ENCODE peak calls at places on chromosomes 7 and 10, in five cellular contexts. One of them, this sample, is unnamed. For H3K9me3, the result is how much of the 10 kb centered on the place peaks cover.

GRCh38 chr10:497898-498451 is 191.5 kb downstream of the DIP2C start:
- DNase-seq in CD8-positive, alpha-beta T cell: no peak
- DNase-seq in tibial nerve: no peak
- DNase-seq in cardiac muscle cell: no peak
- DNase-seq in gastrocnemius medialis: peak
- DNase-seq in this sample: no peak

GRCh38 chr10:120229641-120230040 is 227.4 kb upstream of the PLPP4 start:
- DNase-seq in CD8-positive, alpha-beta T cell: no peak
- DNase-seq in tibial nerve: no peak
- DNase-seq in cardiac muscle cell: no peak
- DNase-seq in gastrocnemius medialis: no peak
- DNase-seq in this sample: no peak

GRCh38 chr7:1961776-1962276 is 270.9 kb downstream of the MAD1L1 start:
- DNase-seq in CD8-positive, alpha-beta T cell: peak
- DNase-seq in tibial nerve: no peak
- DNase-seq in cardiac muscle cell: no peak
- DNase-seq in gastrocnemius medialis: no peak
- DNase-seq in this sample: no peak

GRCh38 chr10:59580257-59580863 is 129.3 kb downstream of the SLC16A9 start:
- DNase-seq in CD8-positive, alpha-beta T cell: no peak
- DNase-seq in tibial nerve: no peak
- DNase-seq in cardiac muscle cell: peak
- DNase-seq in gastrocnemius medialis: no peak
- DNase-seq in this sample: no peak

GRCh38 chr7:31122649-31123058 is 70.5 kb downstream of the ADCYAP1R1 start:
- DNase-seq in CD8-positive, alpha-beta T cell: no peak
- DNase-seq in tibial nerve: peak
- DNase-seq in cardiac muscle cell: peak
- DNase-seq in gastrocnemius medialis: peak
- DNase-seq in this sample: peak

GRCh38 chr7:22730921-22731654 is 4.1 kb downstream of the IL6 start:
- DNase-seq in CD8-positive, alpha-beta T cell: no peak
- DNase-seq in tibial nerve: no peak
- DNase-seq in cardiac muscle cell: no peak
- DNase-seq in gastrocnemius medialis: no peak
- DNase-seq in this sample: no peak

GRCh38 chr7:129169705-129170319 is 18.6 kb upstream of the SMO start:
- DNase-seq in CD8-positive, alpha-beta T cell: no peak
- DNase-seq in tibial nerve: no peak
- DNase-seq in cardiac muscle cell: no peak
- DNase-seq in gastrocnemius medialis: no peak
- DNase-seq in this sample: no peak

GRCh38 chr10:86373828-86374227 is 7.2 kb upstream of the GRID1 start:
- DNase-seq in CD8-positive, alpha-beta T cell: no peak
- DNase-seq in tibial nerve: no peak
- DNase-seq in cardiac muscle cell: no peak
- DNase-seq in gastrocnemius medialis: no peak
- DNase-seq in this sample: peak

GRCh38 chr10:82874671-82875070 is 999.7 kb downstream of the NRG3 start:
- DNase-seq in CD8-positive, alpha-beta T cell: no peak
- DNase-seq in tibial nerve: no peak
- DNase-seq in cardiac muscle cell: peak
- DNase-seq in gastrocnemius medialis: no peak
- DNase-seq in this sample: no peak

GRCh38 chr7:471191-471865 is 48.3 kb downstream of the PDGFA start:
- DNase-seq in CD8-positive, alpha-beta T cell: no peak
- DNase-seq in tibial nerve: no peak
- DNase-seq in cardiac muscle cell: no peak
- DNase-seq in gastrocnemius medialis: peak
- DNase-seq in this sample: no peak

GRCh38 chr7:31882187-31882586 is 188.0 kb downstream of the PDE1C start:
- DNase-seq in CD8-positive, alpha-beta T cell: no peak
- DNase-seq in tibial nerve: no peak
- DNase-seq in cardiac muscle cell: peak
- DNase-seq in gastrocnemius medialis: peak
- DNase-seq in this sample: no peak

GRCh38 chr7:95404316-95404715 is 8.1 kb upstream of the PON3 start:
- DNase-seq in CD8-positive, alpha-beta T cell: no peak
- DNase-seq in tibial nerve: no peak
- DNase-seq in cardiac muscle cell: no peak
- DNase-seq in gastrocnemius medialis: no peak
- DNase-seq in this sample: no peak

GRCh38 chr10:83983578-83984255 is 155.6 kb upstream of the GHITM start:
- DNase-seq in CD8-positive, alpha-beta T cell: no peak
- DNase-seq in tibial nerve: no peak
- DNase-seq in cardiac muscle cell: no peak
- DNase-seq in gastrocnemius medialis: no peak
- DNase-seq in this sample: no peak

GRCh38 chr7:84302949-84303348 is 108.4 kb upstream of the SEMA3A start:
- DNase-seq in CD8-positive, alpha-beta T cell: no peak
- DNase-seq in tibial nerve: no peak
- DNase-seq in cardiac muscle cell: no peak
- DNase-seq in gastrocnemius medialis: no peak
- DNase-seq in this sample: no peak

GRCh38 chr10:28248092-28248491 is 54.8 kb downstream of the MPP7 start:
- DNase-seq in CD8-positive, alpha-beta T cell: no peak
- DNase-seq in tibial nerve: no peak
- DNase-seq in cardiac muscle cell: no peak
- DNase-seq in gastrocnemius medialis: no peak
- DNase-seq in this sample: no peak

GRCh38 chr7:12746211-12746610 is 58.8 kb downstream of the ARL4A start:
- DNase-seq in CD8-positive, alpha-beta T cell: no peak
- DNase-seq in tibial nerve: no peak
- DNase-seq in cardiac muscle cell: no peak
- DNase-seq in gastrocnemius medialis: no peak
- DNase-seq in this sample: no peak

GRCh38 chr10:31147220-31147608 is 115.5 kb upstream of the ZNF438 start:
- DNase-seq in CD8-positive, alpha-beta T cell: no peak
- DNase-seq in tibial nerve: no peak
- DNase-seq in cardiac muscle cell: no peak
- DNase-seq in gastrocnemius medialis: no peak
- DNase-seq in this sample: no peak

GRCh38 chr7:148084138-148084537 is 506.4 kb upstream of the C7orf33 start:
- DNase-seq in CD8-positive, alpha-beta T cell: no peak
- DNase-seq in tibial nerve: peak
- DNase-seq in cardiac muscle cell: peak
- DNase-seq in gastrocnemius medialis: no peak
- DNase-seq in this sample: no peak

GRCh38 chr10:113021268-113022028 is 71.4 kb downstream of the TCF7L2 start:
- DNase-seq in CD8-positive, alpha-beta T cell: no peak
- DNase-seq in tibial nerve: no peak
- DNase-seq in cardiac muscle cell: no peak
- DNase-seq in gastrocnemius medialis: no peak
- DNase-seq in this sample: no peak

GRCh38 chr7:71871446-71871845 is 540.7 kb downstream of the CALN1 start:
- DNase-seq in CD8-positive, alpha-beta T cell: no peak
- DNase-seq in tibial nerve: no peak
- DNase-seq in cardiac muscle cell: no peak
- DNase-seq in gastrocnemius medialis: no peak
- DNase-seq in this sample: no peak

GRCh38 chr7:44172803-44173424 is 16.3 kb downstream of the GCK start:
- DNase-seq in CD8-positive, alpha-beta T cell: no peak
- DNase-seq in tibial nerve: no peak
- DNase-seq in cardiac muscle cell: no peak
- DNase-seq in gastrocnemius medialis: no peak
- DNase-seq in this sample: no peak

GRCh38 chr7:44175730-44176129 is 13.5 kb downstream of the GCK start:
- DNase-seq in CD8-positive, alpha-beta T cell: no peak
- DNase-seq in tibial nerve: no peak
- DNase-seq in cardiac muscle cell: no peak
- DNase-seq in gastrocnemius medialis: no peak
- DNase-seq in this sample: no peak

GRCh38 chr7:44176486-44176885 is 12.8 kb downstream of the GCK start:
- DNase-seq in CD8-positive, alpha-beta T cell: no peak
- DNase-seq in tibial nerve: no peak
- DNase-seq in cardiac muscle cell: no peak
- DNase-seq in gastrocnemius medialis: no peak
- DNase-seq in this sample: no peak

GRCh38 chr7:44172352-44172751 is 16.9 kb downstream of the GCK start:
- DNase-seq in CD8-positive, alpha-beta T cell: no peak
- DNase-seq in tibial nerve: no peak
- DNase-seq in cardiac muscle cell: no peak
- DNase-seq in gastrocnemius medialis: no peak
- DNase-seq in this sample: no peak

GRCh38 chr7:44173911-44174693 is 15.1 kb downstream of the GCK start:
- DNase-seq in CD8-positive, alpha-beta T cell: no peak
- DNase-seq in tibial nerve: no peak
- DNase-seq in cardiac muscle cell: no peak
- DNase-seq in gastrocnemius medialis: no peak
- DNase-seq in this sample: no peak
- H3K27ac ChIP-seq in CD8-positive, alpha-beta T cell: no peak
- H3K27ac ChIP-seq in tibial nerve: no peak
- H3K27ac ChIP-seq in cardiac muscle cell: no peak
- H3K27ac ChIP-seq in gastrocnemius medialis: no peak
- H3K27ac ChIP-seq in this sample: no peak

GRCh38 chr10:42594246-42594650 is 44.1 kb downstream of the ZNF33B start:
- DNase-seq in CD8-positive, alpha-beta T cell: no peak
- DNase-seq in tibial nerve: no peak
- DNase-seq in cardiac muscle cell: no peak
- DNase-seq in gastrocnemius medialis: no peak
- DNase-seq in this sample: no peak
- H3K9me3 ChIP-seq in CD8-positive, alpha-beta T cell: half or more
- H3K9me3 ChIP-seq in tibial nerve: under half
- H3K9me3 ChIP-seq in cardiac muscle cell: under half
- H3K9me3 ChIP-seq in gastrocnemius medialis: under half
- H3K9me3 ChIP-seq in this sample: under half

GRCh38 chr7:102463841-102464576 is 654 bp downstream of the ALKBH4 start:
- DNase-seq in CD8-positive, alpha-beta T cell: peak
- DNase-seq in tibial nerve: no peak
- DNase-seq in cardiac muscle cell: peak
- DNase-seq in gastrocnemius medialis: no peak
- DNase-seq in this sample: no peak

GRCh38 chr7:102464577-102465280 is at the start of the genes ALKBH4 and LRWD1:
- DNase-seq in CD8-positive, alpha-beta T cell: peak
- DNase-seq in tibial nerve: peak
- DNase-seq in cardiac muscle cell: peak
- DNase-seq in gastrocnemius medialis: peak
- DNase-seq in this sample: peak

GRCh38 chr7:102467581-102468415 is 3.0 kb downstream of the LRWD1 start:
- DNase-seq in CD8-positive, alpha-beta T cell: peak
- DNase-seq in tibial nerve: no peak
- DNase-seq in cardiac muscle cell: no peak
- DNase-seq in gastrocnemius medialis: no peak
- DNase-seq in this sample: no peak

GRCh38 chr7:102468416-102469350 is 3.9 kb downstream of the LRWD1 start:
- DNase-seq in CD8-positive, alpha-beta T cell: peak
- DNase-seq in tibial nerve: no peak
- DNase-seq in cardiac muscle cell: no peak
- DNase-seq in gastrocnemius medialis: peak
- DNase-seq in this sample: no peak

GRCh38 chr7:102466097-102466496 is 1.3 kb downstream of the LRWD1 start:
- DNase-seq in CD8-positive, alpha-beta T cell: no peak
- DNase-seq in tibial nerve: no peak
- DNase-seq in cardiac muscle cell: no peak
- DNase-seq in gastrocnemius medialis: no peak
- DNase-seq in this sample: no peak
- H3K27ac ChIP-seq in CD8-positive, alpha-beta T cell: no peak
- H3K27ac ChIP-seq in tibial nerve: no peak
- H3K27ac ChIP-seq in cardiac muscle cell: no peak
- H3K27ac ChIP-seq in gastrocnemius medialis: no peak
- H3K27ac ChIP-seq in this sample: no peak

GRCh38 chr7:53984776-53985175 is 557.4 kb upstream of the VSTM2A start:
- DNase-seq in CD8-positive, alpha-beta T cell: no peak
- DNase-seq in tibial nerve: no peak
- DNase-seq in cardiac muscle cell: no peak
- DNase-seq in gastrocnemius medialis: no peak
- DNase-seq in this sample: no peak
- H3K9me3 ChIP-seq in CD8-positive, alpha-beta T cell: under half
- H3K9me3 ChIP-seq in tibial nerve: under half
- H3K9me3 ChIP-seq in cardiac muscle cell: under half
- H3K9me3 ChIP-seq in gastrocnemius medialis: under half
- H3K9me3 ChIP-seq in this sample: under half

DNA sequence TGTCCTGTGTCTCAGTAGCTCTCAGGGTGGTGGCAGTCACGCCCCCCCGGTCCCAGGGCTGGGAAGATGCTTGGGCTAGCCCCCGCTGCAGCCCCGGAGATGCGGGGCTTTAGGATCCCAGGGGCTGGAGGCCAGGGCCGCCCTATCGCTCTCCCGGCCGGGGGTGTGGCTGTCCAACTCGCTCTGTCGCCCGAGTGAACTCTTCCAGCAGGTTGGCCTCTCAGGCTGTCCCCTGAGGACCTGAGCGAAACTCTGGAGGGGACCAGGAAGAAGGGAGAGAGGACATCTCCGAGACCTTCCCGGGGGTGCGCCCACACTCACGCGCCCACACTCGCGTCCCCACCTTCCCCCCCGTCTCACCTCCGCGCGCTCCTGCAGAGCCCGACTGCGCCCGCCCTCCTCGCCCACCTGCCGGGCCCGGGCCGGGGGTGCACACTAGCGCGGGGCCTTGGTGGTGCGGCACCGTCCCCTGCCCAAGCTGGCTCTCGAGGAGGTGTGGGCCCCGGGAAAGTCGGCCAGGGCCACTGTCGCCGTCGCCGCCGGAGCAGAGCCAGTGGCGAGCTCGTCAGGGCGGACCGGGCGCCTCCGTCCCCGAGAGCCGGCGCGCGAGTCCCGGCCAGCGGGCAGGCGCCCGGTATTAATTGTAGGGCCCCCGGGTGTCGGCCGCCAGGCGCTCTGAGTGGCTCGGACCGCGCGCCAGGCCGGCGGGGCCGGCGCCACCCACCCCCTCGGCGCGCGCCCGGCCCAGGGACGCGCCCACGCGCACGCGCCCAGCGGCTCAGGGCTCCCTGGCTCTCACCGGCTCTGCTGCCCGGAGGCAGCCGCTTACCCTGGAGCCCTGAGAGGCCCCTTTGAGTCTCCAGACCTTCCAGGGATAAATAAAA is 101.8 kb upstream of the SVIL start:
- DNase-seq in CD8-positive, alpha-beta T cell: no peak
- DNase-seq in tibial nerve: no peak
- DNase-seq in cardiac muscle cell: peak
- DNase-seq in gastrocnemius medialis: peak
- DNase-seq in this sample: peak
- H3K27ac ChIP-seq in CD8-positive, alpha-beta T cell: no peak
- H3K27ac ChIP-seq in tibial nerve: peak
- H3K27ac ChIP-seq in cardiac muscle cell: peak
- H3K27ac ChIP-seq in gastrocnemius medialis: peak
- H3K27ac ChIP-seq in this sample: peak

This sample was measured in naive thymus-derived CD4-positive, alpha-beta T cell.